ENCODE peak calls at places on chromosomes 3 and 15, in eight cellular contexts. L is tibial nerve, M is heart left ventricle, K is sigmoid colon, N is Peyer's patch, I is HCT116, Y is transverse colon, O is A549. F is an unnamed sample.

GRCh38 chr3:123353852-123354238 is 95.0 kb downstream of the ADCY5 start:
- DNase-seq in L (no peak), M (no peak), K (no peak), N (no peak), I (no peak), Y (no peak), O (no peak), F (peak)

GRCh38 chr15:63727542-63727941 is 106.2 kb downstream of the HERC1 start:
- DNase-seq in L (no peak), M (no peak), K (no peak), N (no peak), I (no peak), Y (no peak), O (no peak), F (no peak)

GRCh38 chr15:43771816-43772215 is 5.0 kb downstream of the ELL3 start:
- DNase-seq in L (no peak), M (no peak), K (no peak), N (no peak), I (no peak), Y (no peak), O (no peak), F (no peak)

GRCh38 chr3:71692139-71692538 is 33.1 kb downstream of the EIF4E3 start:
- DNase-seq in L (no peak), M (no peak), K (no peak), N (no peak), I (no peak), Y (no peak), O (no peak), F (no peak)

GRCh38 chr15:100695048-100695447 is 92.7 kb downstream of the ASB7 start:
- DNase-seq in L (no peak), M (no peak), K (no peak), N (no peak), I (no peak), Y (no peak), O (no peak), F (no peak)

GRCh38 chr3:142888099-142888483 is 792 bp downstream of the PCOLCE2 start:
- DNase-seq in L (no peak), M (peak), K (no peak), N (no peak), I (peak), Y (no peak), O (peak), F (peak)

GRCh38 chr3:151225040-151225975 is 22.3 kb upstream of the GPR171 start:
- DNase-seq in L (no peak), M (no peak), K (no peak), N (no peak), I (no peak), Y (no peak), O (no peak), F (no peak)

GRCh38 chr3:143187132-143187531 is 67.6 kb downstream of the CHST2 start:
- DNase-seq in L (no peak), M (no peak), K (no peak), N (no peak), I (no peak), Y (no peak), O (no peak), F (no peak)

GRCh38 chr3:140552898-140553297 is 125.0 kb upstream of the TRIM42 start:
- DNase-seq in L (no peak), M (no peak), K (no peak), N (no peak), I (no peak), Y (no peak), O (no peak), F (peak)

GRCh38 chr15:94844533-94845390 is 613.4 kb downstream of the MCTP2 start:
- DNase-seq in L (peak), M (peak), K (peak), N (no peak), I (no peak), Y (peak), O (peak), F (no peak)

GRCh38 chr15:37903932-37904493 is 30.4 kb upstream of the TMCO5A start:
- DNase-seq in L (no peak), M (no peak), K (no peak), N (no peak), I (no peak), Y (no peak), O (no peak), F (no peak)

GRCh38 chr3:138786788-138787276 is 47.9 kb downstream of the PIK3CB start:
- DNase-seq in L (no peak), M (no peak), K (no peak), N (no peak), I (no peak), Y (no peak), O (peak), F (no peak)

GRCh38 chr3:190038050-190038631 is 82.6 kb downstream of the P3H2 start:
- DNase-seq in L (no peak), M (no peak), K (peak), N (no peak), I (peak), Y (peak), O (peak), F (peak)

GRCh38 chr3:195075199-195075940 is 195.6 kb downstream of the XXYLT1 start:
- DNase-seq in L (peak), M (peak), K (peak), N (no peak), I (no peak), Y (no peak), O (no peak), F (no peak)

GRCh38 chr3:183790700-183791099 is 34.7 kb downstream of the MAP6D1 start:
- DNase-seq in L (no peak), M (no peak), K (no peak), N (no peak), I (no peak), Y (no peak), O (no peak), F (no peak)

GRCh38 chr3:106577241-106577640 is 708.4 kb upstream of the CBLB start:
- DNase-seq in L (no peak), M (no peak), K (no peak), N (no peak), I (no peak), Y (no peak), O (no peak), F (no peak)

GRCh38 chr3:134651347-134652041 is 672 bp upstream of the KY start:
- DNase-seq in L (no peak), M (peak), K (peak), N (no peak), I (no peak), Y (peak), O (no peak), F (no peak)

GRCh38 chr3:119294889-119295769 is 946 bp downstream of the ARHGAP31 start:
- DNase-seq in L (peak), M (peak), K (peak), N (peak), I (no peak), Y (peak), O (peak), F (peak)

GRCh38 chr15:57541805-57542504 is 49.7 kb upstream of the MYZAP start:
- DNase-seq in L (peak), M (peak), K (peak), N (peak), I (peak), Y (peak), O (peak), F (peak)

GRCh38 chr3:37140899-37141541 is 33.4 kb downstream of the LRRFIP2 start:
- DNase-seq in L (no peak), M (no peak), K (no peak), N (no peak), I (no peak), Y (no peak), O (no peak), F (no peak)

GRCh38 chr3:20023663-20024417 is 11.8 kb upstream of the PP2D1 start:
- DNase-seq in L (no peak), M (no peak), K (peak), N (no peak), I (no peak), Y (peak), O (no peak), F (no peak)

GRCh38 chr3:156674911-156675743 is 737 bp downstream of the TIPARP start:
- DNase-seq in L (peak), M (peak), K (peak), N (peak), I (no peak), Y (peak), O (peak), F (peak)

GRCh38 chr3:90092994-90093393 is 985.6 kb downstream of the EPHA3 start:
- DNase-seq in L (no peak), M (no peak), K (no peak), N (no peak), I (no peak), Y (no peak), O (peak), F (no peak)

GRCh38 chr3:123791073-123791370 is 93.1 kb downstream of the MYLK start:
- DNase-seq in L (no peak), M (no peak), K (no peak), N (no peak), I (no peak), Y (no peak), O (no peak), F (no peak)

GRCh38 chr3:109057616-109058015 is 60.3 kb downstream of the MORC1 start:
- DNase-seq in L (no peak), M (no peak), K (no peak), N (no peak), I (no peak), Y (no peak), O (no peak), F (no peak)

GRCh38 chr3:142523921-142524566 is 54.5 kb downstream of the ATR start:
- DNase-seq in L (no peak), M (no peak), K (no peak), N (no peak), I (no peak), Y (no peak), O (no peak), F (no peak)

GRCh38 chr15:32657198-32657886 is 15.8 kb downstream of the SCG5 start:
- DNase-seq in L (no peak), M (no peak), K (no peak), N (no peak), I (no peak), Y (peak), O (no peak), F (no peak)

GRCh38 chr15:34373951-34374350 is 7.0 kb upstream of the LPCAT4 start:
- DNase-seq in L (no peak), M (no peak), K (no peak), N (no peak), I (no peak), Y (no peak), O (no peak), F (no peak)

GRCh38 chr15:45427085-45427484 is 48.7 kb upstream of the GATM start:
- DNase-seq in L (no peak), M (no peak), K (no peak), N (no peak), I (no peak), Y (no peak), O (no peak), F (no peak)

GRCh38 chr15:92819312-92820232 is 80.6 kb upstream of the CHD2 start:
- DNase-seq in L (no peak), M (no peak), K (no peak), N (no peak), I (no peak), Y (no peak), O (peak), F (no peak)

GRCh38 chr15:92818658-92819311 is 81.3 kb upstream of the CHD2 start:
- DNase-seq in L (no peak), M (no peak), K (no peak), N (no peak), I (no peak), Y (no peak), O (no peak), F (no peak)

GRCh38 chr15:92821491-92822116 is 78.5 kb upstream of the CHD2 start:
- DNase-seq in L (no peak), M (no peak), K (no peak), N (no peak), I (no peak), Y (no peak), O (no peak), F (no peak)

GRCh38 chr15:92822216-92823144 is 77.6 kb upstream of the CHD2 start:
- DNase-seq in L (no peak), M (no peak), K (no peak), N (no peak), I (no peak), Y (no peak), O (no peak), F (no peak)

GRCh38 chr15:92820233-92821021 is 79.7 kb upstream of the CHD2 start:
- DNase-seq in L (peak), M (peak), K (peak), N (peak), I (peak), Y (peak), O (peak), F (no peak)
- TF ChIP-seq POLR2A in L (peak), M (peak), K (peak), N (peak), I (peak), Y (peak), O (peak), F (no peak)

DNA sequence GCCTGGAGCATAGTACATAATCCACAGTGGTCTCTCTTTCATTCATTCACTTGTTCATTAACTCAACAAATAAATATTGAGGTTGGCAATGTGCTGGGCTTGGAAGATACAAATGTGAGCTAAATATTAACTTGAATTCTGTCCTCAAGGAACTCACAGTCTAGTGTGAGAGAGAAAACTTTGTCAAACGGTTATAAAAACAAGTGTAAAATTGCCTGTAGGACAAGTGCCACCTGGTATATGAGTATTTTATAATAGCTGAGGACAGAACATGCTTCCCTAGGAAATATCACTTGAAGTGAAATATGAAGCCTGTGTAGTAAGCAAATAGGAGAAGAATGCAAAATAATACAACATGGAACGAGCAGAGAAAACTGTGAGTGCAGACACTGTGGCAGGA is 173.1 kb upstream of the CMC1 start:
- DNase-seq in L (no peak), M (no peak), K (no peak), N (no peak), I (no peak), Y (no peak), O (no peak), F (no peak)
- TF ChIP-seq POLR2A in L (no peak), M (no peak), K (no peak), N (no peak), I (no peak), Y (no peak), O (no peak), F (no peak)

DNA sequence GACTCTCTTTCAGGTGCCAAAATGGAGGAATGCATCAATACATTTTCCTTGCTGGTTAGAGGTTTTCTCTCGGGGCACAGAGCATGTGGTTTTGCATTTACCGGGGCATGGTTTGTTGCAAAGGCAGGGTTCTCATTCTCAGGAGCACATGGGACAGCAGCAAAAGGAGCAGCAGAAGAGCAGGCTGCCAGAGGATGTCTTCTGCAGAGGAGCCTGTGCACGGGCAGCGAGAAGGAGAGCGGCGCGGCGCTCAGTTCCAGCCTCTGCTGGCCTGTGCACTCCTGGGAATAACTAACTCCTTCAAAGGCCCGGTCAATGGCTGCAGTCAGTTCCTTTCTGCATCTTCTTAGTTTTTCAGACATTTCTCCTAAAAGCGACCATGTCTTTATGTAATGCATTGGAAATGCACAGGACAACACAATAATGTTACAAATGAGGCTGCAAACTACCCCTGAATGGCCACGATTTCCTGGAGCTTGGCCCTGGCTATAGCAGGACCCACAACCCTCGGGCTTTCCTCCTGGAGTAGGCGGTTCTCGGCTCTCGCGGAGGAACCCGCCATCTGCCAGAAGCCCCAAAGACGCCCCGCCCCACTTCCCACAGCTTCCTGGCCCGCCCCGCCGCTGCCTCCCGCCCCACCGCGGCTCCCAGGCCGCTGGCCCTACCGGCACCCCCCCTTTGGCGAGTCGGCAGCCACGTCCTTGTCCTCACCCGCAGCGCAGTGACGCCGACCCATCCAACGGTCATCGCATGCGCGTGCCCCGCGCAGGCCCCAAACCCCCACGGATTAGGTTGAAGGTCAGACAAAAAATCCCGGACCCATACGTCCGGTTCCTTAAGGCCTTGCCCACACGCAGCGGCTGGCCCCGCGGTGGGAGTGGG is at the start of gene C3orf62:
- DNase-seq in L (peak), M (peak), K (peak), N (peak), I (no peak), Y (peak), O (peak), F (peak)
- TF ChIP-seq POLR2A in L (no peak), M (peak), K (peak), N (no peak), I (no peak), Y (peak), O (peak), F (peak)

GRCh38 chr3:120742198-120743080 is at the start of the genes GTF2E1 and RABL3:
- DNase-seq in L (peak), M (peak), K (peak), N (peak), I (peak), Y (peak), O (peak), F (peak)
- TF ChIP-seq POLR2A in L (peak), M (peak), K (peak), N (peak), I (peak), Y (peak), O (peak), F (peak)

GRCh38 chr15:31296304-31297220 is 30.1 kb upstream of the KLF13 start:
- DNase-seq in L (peak), M (no peak), K (peak), N (no peak), I (no peak), Y (peak), O (peak), F (no peak)
- TF ChIP-seq POLR2A in L (no peak), M (no peak), K (no peak), N (no peak), I (no peak), Y (no peak), O (no peak), F (no peak)